ENCODE peak calls at places on chromosomes 5 and 9, in seven cellular contexts. One of them, this sample, is unnamed. For H3K4me1, the result is how much of the 10 kb centered on the place peaks cover.

GRCh38 chr5:178305801-178306200 is 73.2 kb upstream of the PHYKPL start:
- DNase-seq in astrocyte: no peak
- DNase-seq in heart right ventricle: no peak
- DNase-seq in heart left ventricle: no peak
- DNase-seq in ovary: no peak
- DNase-seq in right atrium auricular region: no peak
- DNase-seq in neuronal stem cell: no peak
- DNase-seq in this sample: no peak

GRCh38 chr5:132500244-132500930 is 9.8 kb upstream of the IRF1 start:
- DNase-seq in astrocyte: no peak
- DNase-seq in heart right ventricle: no peak
- DNase-seq in heart left ventricle: no peak
- DNase-seq in ovary: no peak
- DNase-seq in right atrium auricular region: peak
- DNase-seq in neuronal stem cell: no peak
- DNase-seq in this sample: no peak

GRCh38 chr9:131669234-131670172 is 70.4 kb downstream of the RAPGEF1 start:
- DNase-seq in astrocyte: no peak
- DNase-seq in heart right ventricle: no peak
- DNase-seq in heart left ventricle: no peak
- DNase-seq in ovary: no peak
- DNase-seq in right atrium auricular region: no peak
- DNase-seq in neuronal stem cell: no peak
- DNase-seq in this sample: no peak

GRCh38 chr9:36029765-36030528 is 6.8 kb upstream of the RECK start:
- DNase-seq in astrocyte: peak
- DNase-seq in heart right ventricle: no peak
- DNase-seq in heart left ventricle: no peak
- DNase-seq in ovary: no peak
- DNase-seq in right atrium auricular region: no peak
- DNase-seq in neuronal stem cell: no peak
- DNase-seq in this sample: no peak

GRCh38 chr9:12859704-12860251 is 85.0 kb downstream of the LURAP1L start:
- DNase-seq in astrocyte: peak
- DNase-seq in heart right ventricle: no peak
- DNase-seq in heart left ventricle: no peak
- DNase-seq in ovary: no peak
- DNase-seq in right atrium auricular region: no peak
- DNase-seq in neuronal stem cell: no peak
- DNase-seq in this sample: no peak

GRCh38 chr5:119063579-119064379 is 7.1 kb upstream of the DMXL1 start:
- DNase-seq in astrocyte: peak
- DNase-seq in heart right ventricle: no peak
- DNase-seq in heart left ventricle: no peak
- DNase-seq in ovary: no peak
- DNase-seq in right atrium auricular region: no peak
- DNase-seq in neuronal stem cell: no peak
- DNase-seq in this sample: no peak

GRCh38 chr5:4700082-4700481 is 440.0 kb upstream of the ADAMTS16 start:
- DNase-seq in astrocyte: peak
- DNase-seq in heart right ventricle: peak
- DNase-seq in heart left ventricle: peak
- DNase-seq in ovary: no peak
- DNase-seq in right atrium auricular region: peak
- DNase-seq in neuronal stem cell: peak
- DNase-seq in this sample: no peak

GRCh38 chr5:131514316-131515275 is 120.4 kb downstream of the RAPGEF6 start:
- DNase-seq in astrocyte: no peak
- DNase-seq in heart right ventricle: peak
- DNase-seq in heart left ventricle: no peak
- DNase-seq in ovary: no peak
- DNase-seq in right atrium auricular region: no peak
- DNase-seq in neuronal stem cell: no peak
- DNase-seq in this sample: peak

GRCh38 chr9:4262735-4263141 is 37.1 kb downstream of the GLIS3 start:
- DNase-seq in astrocyte: peak
- DNase-seq in heart right ventricle: no peak
- DNase-seq in heart left ventricle: no peak
- DNase-seq in ovary: no peak
- DNase-seq in right atrium auricular region: no peak
- DNase-seq in neuronal stem cell: no peak
- DNase-seq in this sample: no peak

GRCh38 chr5:134489227-134489944 is 36.1 kb upstream of the JADE2 start:
- DNase-seq in astrocyte: no peak
- DNase-seq in heart right ventricle: no peak
- DNase-seq in heart left ventricle: no peak
- DNase-seq in ovary: no peak
- DNase-seq in right atrium auricular region: no peak
- DNase-seq in neuronal stem cell: no peak
- DNase-seq in this sample: no peak

GRCh38 chr5:180816608-180817534 is 14.3 kb upstream of the MGAT1 start:
- DNase-seq in astrocyte: peak
- DNase-seq in heart right ventricle: peak
- DNase-seq in heart left ventricle: peak
- DNase-seq in ovary: peak
- DNase-seq in right atrium auricular region: no peak
- DNase-seq in neuronal stem cell: no peak
- DNase-seq in this sample: no peak

GRCh38 chr5:127671218-127671617 is 22.3 kb downstream of the CTXN3 start:
- DNase-seq in astrocyte: no peak
- DNase-seq in heart right ventricle: no peak
- DNase-seq in heart left ventricle: no peak
- DNase-seq in ovary: no peak
- DNase-seq in right atrium auricular region: no peak
- DNase-seq in neuronal stem cell: no peak
- DNase-seq in this sample: no peak

GRCh38 chr5:54401515-54401914 is 54.0 kb upstream of the HSPB3 start:
- DNase-seq in astrocyte: no peak
- DNase-seq in heart right ventricle: no peak
- DNase-seq in heart left ventricle: no peak
- DNase-seq in ovary: no peak
- DNase-seq in right atrium auricular region: no peak
- DNase-seq in neuronal stem cell: no peak
- DNase-seq in this sample: no peak

GRCh38 chr5:84181093-84181492 is 203.6 kb downstream of the EDIL3 start:
- DNase-seq in astrocyte: peak
- DNase-seq in heart right ventricle: no peak
- DNase-seq in heart left ventricle: no peak
- DNase-seq in ovary: no peak
- DNase-seq in right atrium auricular region: no peak
- DNase-seq in neuronal stem cell: no peak
- DNase-seq in this sample: no peak

GRCh38 chr9:98121096-98121495 is 2.1 kb upstream of the TRIM14 start:
- DNase-seq in astrocyte: no peak
- DNase-seq in heart right ventricle: no peak
- DNase-seq in heart left ventricle: no peak
- DNase-seq in ovary: no peak
- DNase-seq in right atrium auricular region: no peak
- DNase-seq in neuronal stem cell: no peak
- DNase-seq in this sample: no peak

GRCh38 chr5:14270212-14270702 is 127.1 kb downstream of the TRIO start:
- DNase-seq in astrocyte: peak
- DNase-seq in heart right ventricle: peak
- DNase-seq in heart left ventricle: peak
- DNase-seq in ovary: peak
- DNase-seq in right atrium auricular region: peak
- DNase-seq in neuronal stem cell: peak
- DNase-seq in this sample: no peak

GRCh38 chr9:130857864-130858730 is 23.0 kb downstream of the ABL1 start:
- DNase-seq in astrocyte: peak
- DNase-seq in heart right ventricle: peak
- DNase-seq in heart left ventricle: peak
- DNase-seq in ovary: peak
- DNase-seq in right atrium auricular region: peak
- DNase-seq in neuronal stem cell: no peak
- DNase-seq in this sample: no peak

GRCh38 chr5:40406426-40407211 is 273.1 kb upstream of the PTGER4 start:
- DNase-seq in astrocyte: no peak
- DNase-seq in heart right ventricle: peak
- DNase-seq in heart left ventricle: no peak
- DNase-seq in ovary: no peak
- DNase-seq in right atrium auricular region: no peak
- DNase-seq in neuronal stem cell: no peak
- DNase-seq in this sample: no peak

GRCh38 chr5:176359658-176360057 is 1.9 kb downstream of the KIAA1191 start:
- DNase-seq in astrocyte: no peak
- DNase-seq in heart right ventricle: no peak
- DNase-seq in heart left ventricle: no peak
- DNase-seq in ovary: no peak
- DNase-seq in right atrium auricular region: no peak
- DNase-seq in neuronal stem cell: no peak
- DNase-seq in this sample: no peak

GRCh38 chr9:98678244-98678842 is 30.4 kb downstream of the GABBR2 start:
- DNase-seq in astrocyte: no peak
- DNase-seq in heart right ventricle: no peak
- DNase-seq in heart left ventricle: no peak
- DNase-seq in ovary: no peak
- DNase-seq in right atrium auricular region: no peak
- DNase-seq in neuronal stem cell: no peak
- DNase-seq in this sample: no peak

GRCh38 chr5:153883829-153884228 is 154.9 kb downstream of the FAM114A2 start:
- DNase-seq in astrocyte: no peak
- DNase-seq in heart right ventricle: no peak
- DNase-seq in heart left ventricle: no peak
- DNase-seq in ovary: no peak
- DNase-seq in right atrium auricular region: no peak
- DNase-seq in neuronal stem cell: no peak
- DNase-seq in this sample: no peak

DNA sequence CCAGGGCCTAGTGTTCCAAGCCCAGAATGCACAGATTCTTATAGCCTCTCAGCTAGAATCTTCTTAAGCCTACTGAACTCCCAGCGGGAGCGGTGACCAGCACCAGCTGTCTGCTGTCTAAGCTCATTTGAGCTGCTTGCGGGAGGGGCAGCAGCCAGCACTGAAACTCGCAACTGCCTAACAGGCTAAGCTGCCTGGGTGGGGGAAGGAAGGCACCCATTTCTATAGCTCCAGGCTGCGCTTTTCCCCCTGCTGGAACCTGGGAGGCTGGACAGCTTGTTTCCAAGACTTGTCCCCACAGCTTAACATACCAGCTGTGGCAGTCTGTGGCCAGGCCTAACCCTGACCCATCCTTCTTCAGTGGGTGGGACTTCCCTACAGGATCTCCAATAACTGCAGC is 512.9 kb downstream of the EFNA5 start:
- DNase-seq in astrocyte: no peak
- DNase-seq in heart right ventricle: no peak
- DNase-seq in heart left ventricle: no peak
- DNase-seq in ovary: no peak
- DNase-seq in right atrium auricular region: no peak
- DNase-seq in neuronal stem cell: no peak
- DNase-seq in this sample: no peak
- H3K27ac ChIP-seq in astrocyte: no peak
- H3K27ac ChIP-seq in heart right ventricle: no peak
- H3K27ac ChIP-seq in heart left ventricle: no peak
- H3K27ac ChIP-seq in ovary: no peak
- H3K27ac ChIP-seq in right atrium auricular region: no peak
- H3K27ac ChIP-seq in neuronal stem cell: no peak
- H3K27ac ChIP-seq in this sample: no peak

GRCh38 chr5:150122536-150123481 is 32.8 kb downstream of the PDGFRB start:
- DNase-seq in astrocyte: no peak
- DNase-seq in heart right ventricle: no peak
- DNase-seq in heart left ventricle: peak
- DNase-seq in ovary: no peak
- DNase-seq in right atrium auricular region: no peak
- DNase-seq in neuronal stem cell: no peak
- DNase-seq in this sample: no peak

GRCh38 chr5:150120617-150121447 is 34.5 kb upstream of the CSF1R start:
- DNase-seq in astrocyte: no peak
- DNase-seq in heart right ventricle: no peak
- DNase-seq in heart left ventricle: peak
- DNase-seq in ovary: no peak
- DNase-seq in right atrium auricular region: no peak
- DNase-seq in neuronal stem cell: no peak
- DNase-seq in this sample: no peak

GRCh38 chr5:150121448-150122157 is 34.0 kb downstream of the PDGFRB start:
- DNase-seq in astrocyte: no peak
- DNase-seq in heart right ventricle: no peak
- DNase-seq in heart left ventricle: peak
- DNase-seq in ovary: no peak
- DNase-seq in right atrium auricular region: no peak
- DNase-seq in neuronal stem cell: no peak
- DNase-seq in this sample: no peak

GRCh38 chr5:150124111-150124557 is 31.5 kb downstream of the PDGFRB start:
- DNase-seq in astrocyte: no peak
- DNase-seq in heart right ventricle: no peak
- DNase-seq in heart left ventricle: no peak
- DNase-seq in ovary: no peak
- DNase-seq in right atrium auricular region: no peak
- DNase-seq in neuronal stem cell: no peak
- DNase-seq in this sample: no peak

DNA sequence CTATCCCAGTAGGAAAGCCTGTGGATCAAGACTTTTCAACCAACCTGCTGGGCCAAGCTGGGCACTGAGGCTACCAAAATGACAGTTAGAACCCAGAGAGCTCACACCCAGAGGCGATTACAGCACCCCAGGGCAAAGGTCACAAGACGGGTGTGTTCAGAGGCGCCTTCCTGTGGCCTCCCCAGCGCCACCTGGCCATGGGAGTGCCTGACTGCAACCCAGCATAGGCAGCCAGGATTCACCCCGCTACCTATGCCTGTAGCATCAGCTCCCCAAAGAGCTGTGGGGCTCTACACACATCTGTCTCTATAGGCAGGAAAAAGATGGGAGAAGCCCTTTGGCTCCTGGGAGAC is 33.5 kb downstream of the PDGFRB start:
- DNase-seq in astrocyte: no peak
- DNase-seq in heart right ventricle: no peak
- DNase-seq in heart left ventricle: peak
- DNase-seq in ovary: no peak
- DNase-seq in right atrium auricular region: no peak
- DNase-seq in neuronal stem cell: no peak
- DNase-seq in this sample: no peak
- H3K4me1 ChIP-seq in astrocyte: under half
- H3K4me1 ChIP-seq in heart right ventricle: under half
- H3K4me1 ChIP-seq in heart left ventricle: under half
- H3K4me1 ChIP-seq in ovary: under half
- H3K4me1 ChIP-seq in right atrium auricular region: under half
- H3K4me1 ChIP-seq in neuronal stem cell: under half
- H3K4me1 ChIP-seq in this sample: under half

GRCh38 chr5:158287643-158288228 is 428.8 kb upstream of the CLINT1 start:
- DNase-seq in astrocyte: peak
- DNase-seq in heart right ventricle: no peak
- DNase-seq in heart left ventricle: no peak
- DNase-seq in ovary: no peak
- DNase-seq in right atrium auricular region: peak
- DNase-seq in neuronal stem cell: no peak
- DNase-seq in this sample: no peak
- H3K27ac ChIP-seq in astrocyte: peak
- H3K27ac ChIP-seq in heart right ventricle: peak
- H3K27ac ChIP-seq in heart left ventricle: no peak
- H3K27ac ChIP-seq in ovary: no peak
- H3K27ac ChIP-seq in right atrium auricular region: no peak
- H3K27ac ChIP-seq in neuronal stem cell: no peak
- H3K27ac ChIP-seq in this sample: no peak

DNA sequence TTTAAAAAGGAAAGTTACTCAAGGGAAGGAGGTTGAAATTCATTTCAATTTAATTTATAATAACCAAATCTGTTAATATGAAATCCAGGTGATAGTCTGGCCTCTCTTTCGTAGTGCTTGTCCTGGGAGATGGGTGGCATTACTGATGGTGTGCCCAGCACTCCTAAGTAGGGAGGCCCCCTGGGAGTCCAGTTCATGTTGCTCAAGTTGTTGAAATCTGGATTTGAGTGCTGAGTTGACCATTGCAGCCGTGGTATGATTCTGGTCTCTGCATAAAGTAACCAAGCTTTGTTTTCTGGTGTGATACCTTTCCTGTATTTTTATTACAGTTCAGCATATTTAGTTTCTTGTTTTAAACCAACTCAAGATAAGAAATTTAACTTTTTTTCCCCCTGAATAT is 287.8 kb downstream of the FANCC start:
- DNase-seq in astrocyte: no peak
- DNase-seq in heart right ventricle: no peak
- DNase-seq in heart left ventricle: no peak
- DNase-seq in ovary: no peak
- DNase-seq in right atrium auricular region: no peak
- DNase-seq in neuronal stem cell: no peak
- DNase-seq in this sample: no peak
- H3K4me1 ChIP-seq in astrocyte: under half
- H3K4me1 ChIP-seq in heart right ventricle: half or more
- H3K4me1 ChIP-seq in heart left ventricle: under half
- H3K4me1 ChIP-seq in ovary: under half
- H3K4me1 ChIP-seq in right atrium auricular region: half or more
- H3K4me1 ChIP-seq in neuronal stem cell: under half
- H3K4me1 ChIP-seq in this sample: under half

This sample was measured in CD8-positive, alpha-beta memory T cell.